ENCODE peak calls at places on chromosome 19, in four cellular contexts. Z, F, O and Q are unnamed samples.

GRCh38 chr19:2087621-2088100 is 8.5 kb downstream of the MOB3A start:
- DNase-seq in Z (peak), O (no peak), F (peak), Q (no peak)

GRCh38 chr19:50705422-50706019 is 14.1 kb downstream of the SHANK1 start:
- DNase-seq in F (no peak), O (peak), Z (peak), Q (peak)

GRCh38 chr19:30430206-30430734 is 58.1 kb downstream of the ZNF536 start:
- DNase-seq in Z (no peak), F (no peak), O (no peak), Q (no peak)

GRCh38 chr19:18225702-18226468 is at the start of gene PDE4C:
- DNase-seq in F (no peak), O (peak), Z (no peak), Q (no peak)

GRCh38 chr19:41895745-41896580 is 13.0 kb downstream of the ARHGEF1 start:
- DNase-seq in O (no peak), F (no peak), Z (no peak), Q (no peak)

GRCh38 chr19:12801466-12802266 is at the start of the genes PRDX2 and THSD8:
- DNase-seq in O (peak), Z (peak), F (peak), Q (peak)

GRCh38 chr19:51020988-51021651 is 1.6 kb upstream of the KLK10 start:
- DNase-seq in Z (peak), F (no peak), O (peak), Q (peak)

GRCh38 chr19:2333807-2334211 is 5.3 kb downstream of the SPPL2B start:
- DNase-seq in Z (no peak), O (no peak), F (no peak), Q (no peak)

GRCh38 chr19:18521692-18522123 is at the start of gene ELL:
- DNase-seq in Z (no peak), O (no peak), F (no peak), Q (no peak)

GRCh38 chr19:30373593-30373992 is 1.4 kb downstream of the ZNF536 start:
- DNase-seq in F (no peak), Z (no peak), O (no peak), Q (no peak)

GRCh38 chr19:5968431-5969373 is 9.2 kb downstream of the RANBP3 start:
- DNase-seq in O (no peak), F (no peak), Z (no peak), Q (no peak)

GRCh38 chr19:39157275-39157996 is 31.9 kb downstream of the PAK4 start:
- DNase-seq in F (no peak), O (no peak), Z (no peak), Q (peak)

GRCh38 chr19:28235606-28236125 is 977.3 kb downstream of the UQCRFS1 start:
- DNase-seq in F (no peak), O (no peak), Z (no peak), Q (no peak)

GRCh38 chr19:19316082-19316481 is 4.2 kb downstream of the SUGP1 start:
- DNase-seq in O (no peak), F (no peak), Z (no peak), Q (no peak)

GRCh38 chr19:35848919-35849505 is 3.3 kb downstream of the NPHS1 start:
- DNase-seq in Z (no peak), O (no peak), F (no peak), Q (no peak)

GRCh38 chr19:43618921-43619261 is 538 bp downstream of the ZNF428 start:
- DNase-seq in O (no peak), Z (peak), F (no peak), Q (peak)

GRCh38 chr19:2010135-2010668 is 5.3 kb downstream of the BTBD2 start:
- DNase-seq in F (no peak), Z (no peak), O (no peak), Q (no peak)

GRCh38 chr19:31332096-31332495 is 17.1 kb downstream of the TSHZ3 start:
- DNase-seq in F (no peak), O (no peak), Z (no peak), Q (no peak)

GRCh38 chr19:56291857-56292256 is 19.3 kb downstream of the EDDM13 start:
- DNase-seq in Z (no peak), O (no peak), F (no peak), Q (no peak)

GRCh38 chr19:1102407-1103106 is 1.2 kb upstream of the GPX4 start:
- DNase-seq in F (peak), O (peak), Z (no peak), Q (peak)

GRCh38 chr19:40598918-40599307 is 2.3 kb upstream of the LTBP4 start:
- DNase-seq in O (no peak), F (no peak), Z (no peak), Q (no peak)

GRCh38 chr19:40801449-40802299 is 2.7 kb downstream of the EGLN2 start:
- DNase-seq in F (no peak), O (no peak), Z (no peak), Q (no peak)

GRCh38 chr19:5665781-5666513 is 14.4 kb downstream of the MICOS13 start:
- DNase-seq in O (peak), Z (no peak), F (no peak), Q (peak)

GRCh38 chr19:42252365-42253244 is 2.3 kb downstream of the ERF start:
- DNase-seq in O (peak), F (no peak), Z (peak), Q (peak)

GRCh38 chr19:48342841-48343540 is 17.6 kb downstream of the EMP3 start:
- DNase-seq in Z (peak), F (no peak), O (no peak), Q (peak)

GRCh38 chr19:926595-927043 is 784 bp downstream of the ARID3A start:
- DNase-seq in O (peak), F (peak), Z (peak), Q (peak)

GRCh38 chr19:2049741-2050348 is 1.2 kb downstream of the MKNK2 start:
- DNase-seq in O (peak), Z (peak), F (peak), Q (peak)

GRCh38 chr19:51027126-51027806 is 850 bp upstream of the KLK11 start:
- DNase-seq in F (no peak), Z (no peak), O (no peak), Q (no peak)

GRCh38 chr19:18612051-18612771 is 459 bp upstream of the TMEM59L start:
- DNase-seq in O (no peak), Z (no peak), F (no peak), Q (no peak)

GRCh38 chr19:16594131-16594586 is 21.9 kb upstream of the SLC35E1 start:
- DNase-seq in F (peak), Z (peak), O (no peak), Q (no peak)

GRCh38 chr19:52307275-52307674 is 10.3 kb downstream of the ZNF480 start:
- DNase-seq in Z (peak), F (no peak), O (peak), Q (peak)

GRCh38 chr19:48479686-48480085 is 10.5 kb downstream of the CYTH2 start:
- DNase-seq in F (no peak), O (no peak), Z (no peak), Q (no peak)

GRCh38 chr19:39310558-39311311 is 9.9 kb downstream of the LRFN1 start:
- DNase-seq in Z (no peak), O (peak), F (no peak), Q (no peak)

GRCh38 chr19:19345232-19345631 is 24.6 kb downstream of the MAU2 start:
- DNase-seq in F (no peak), Z (no peak), O (no peak), Q (no peak)

GRCh38 chr19:17052439-17052838 is 22.8 kb downstream of the HAUS8 start:
- DNase-seq in F (peak), Z (peak), O (peak), Q (peak)

GRCh38 chr19:51138549-51138979 is 3.5 kb upstream of the SIGLEC7 start:
- DNase-seq in O (peak), Z (peak), F (peak), Q (no peak)

GRCh38 chr19:49497047-49497789 is 984 bp downstream of the RPS11 start:
- DNase-seq in O (peak), F (peak), Z (peak), Q (peak)

DNA sequence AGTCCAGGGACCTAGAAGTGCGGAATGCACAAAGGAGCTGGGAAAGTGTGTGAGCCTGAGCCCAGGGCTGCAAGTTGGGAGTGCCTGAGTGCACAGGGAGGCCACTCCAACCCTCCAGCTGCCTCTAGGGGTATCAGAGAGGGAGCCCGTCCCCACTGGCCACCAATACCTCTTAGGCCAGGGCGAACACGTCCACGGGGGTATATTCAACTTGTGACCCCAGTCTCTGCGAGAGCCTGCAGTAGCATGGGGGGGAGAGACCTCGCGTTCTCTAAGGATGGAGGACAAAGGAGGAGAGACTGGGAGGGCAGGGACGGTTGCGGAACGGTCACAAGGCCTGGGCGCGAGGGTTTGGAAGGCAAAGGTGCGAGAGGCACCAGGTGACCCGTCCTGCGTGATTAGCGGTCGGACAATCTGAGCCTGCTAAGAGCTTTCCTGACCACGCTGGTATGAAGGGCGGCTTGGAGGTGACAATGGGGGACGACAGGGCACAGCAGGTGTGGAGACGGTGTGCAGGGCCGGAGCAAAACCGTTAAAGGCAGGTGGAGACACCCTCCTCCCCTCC is 676 bp downstream of the CD320 start:
- DNase-seq in F (peak), O (no peak), Z (no peak), Q (no peak)
- TF ChIP-seq CTCF in F (no peak), O (no peak), Z (no peak), Q (no peak)

DNA sequence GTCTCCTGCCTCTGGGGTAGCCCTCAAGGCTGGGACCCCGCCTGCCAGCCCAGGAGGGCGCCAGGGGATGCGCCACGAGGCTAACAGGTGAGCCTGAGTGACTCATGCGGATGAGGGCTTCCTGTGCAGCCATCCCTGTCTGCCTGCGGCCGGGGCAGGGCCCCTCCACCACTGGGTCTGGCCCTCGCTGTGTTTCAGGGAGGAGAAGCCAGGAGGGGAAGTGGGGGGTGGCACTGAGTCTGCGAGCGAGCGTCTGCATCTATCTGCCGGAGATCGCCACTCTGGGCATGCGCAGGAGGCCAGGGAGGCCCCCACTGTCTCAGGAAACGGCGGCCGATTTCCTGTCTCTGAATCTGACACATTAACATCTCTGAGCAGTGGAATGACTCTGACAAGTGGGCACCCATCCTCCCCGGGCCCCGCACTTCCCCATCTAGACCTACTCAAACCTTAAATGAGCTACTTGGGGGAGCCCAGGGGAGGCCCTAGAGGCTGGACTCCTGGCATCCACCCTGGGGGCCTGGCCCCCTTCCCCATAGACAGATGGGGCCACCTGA is 19.7 kb downstream of the RFX1 start:
- DNase-seq in F (peak), Z (peak), O (peak), Q (peak)
- H3K4me3 ChIP-seq in F (no peak), Z (no peak), O (no peak), Q (no peak)

GRCh38 chr19:45164577-45165335 is 4.0 kb upstream of the NKPD1 start:
- DNase-seq in O (peak), Z (peak), F (peak), Q (peak)
- TF ChIP-seq CTCF in O (no peak), Z (no peak), F (no peak), Q (no peak)

GRCh38 chr19:45878043-45878794 is 7.7 kb downstream of the IRF2BP1 start:
- DNase-seq in F (peak), O (no peak), Z (no peak), Q (no peak)

GRCh38 chr19:45874620-45874966 is 10.5 kb downstream of the FOXA3 start:
- DNase-seq in O (no peak), Z (no peak), F (no peak), Q (no peak)

GRCh38 chr19:45873219-45873772 is 9.2 kb downstream of the FOXA3 start:
- DNase-seq in Z (no peak), F (no peak), O (no peak), Q (no peak)

GRCh38 chr19:45876411-45877197 is 9.3 kb downstream of the IRF2BP1 start:
- DNase-seq in O (peak), Z (no peak), F (peak), Q (no peak)

DNA sequence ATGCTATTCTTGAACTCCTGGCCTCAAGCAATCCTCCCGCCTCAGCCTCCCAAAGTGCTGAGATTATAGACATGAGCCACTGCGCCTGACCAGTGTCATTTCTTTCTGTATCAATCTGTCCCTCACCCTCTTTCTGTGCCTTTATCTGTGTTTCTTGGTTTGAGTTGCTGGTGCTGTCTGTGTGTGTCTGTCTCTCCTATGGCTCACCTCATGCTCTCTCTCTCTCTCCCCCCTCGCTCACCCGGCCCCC is 9.9 kb downstream of the IRF2BP1 start:
- DNase-seq in F (no peak), Z (no peak), O (no peak), Q (no peak)
- H3K4me3 ChIP-seq in F (no peak), Z (no peak), O (no peak), Q (no peak)

DNA sequence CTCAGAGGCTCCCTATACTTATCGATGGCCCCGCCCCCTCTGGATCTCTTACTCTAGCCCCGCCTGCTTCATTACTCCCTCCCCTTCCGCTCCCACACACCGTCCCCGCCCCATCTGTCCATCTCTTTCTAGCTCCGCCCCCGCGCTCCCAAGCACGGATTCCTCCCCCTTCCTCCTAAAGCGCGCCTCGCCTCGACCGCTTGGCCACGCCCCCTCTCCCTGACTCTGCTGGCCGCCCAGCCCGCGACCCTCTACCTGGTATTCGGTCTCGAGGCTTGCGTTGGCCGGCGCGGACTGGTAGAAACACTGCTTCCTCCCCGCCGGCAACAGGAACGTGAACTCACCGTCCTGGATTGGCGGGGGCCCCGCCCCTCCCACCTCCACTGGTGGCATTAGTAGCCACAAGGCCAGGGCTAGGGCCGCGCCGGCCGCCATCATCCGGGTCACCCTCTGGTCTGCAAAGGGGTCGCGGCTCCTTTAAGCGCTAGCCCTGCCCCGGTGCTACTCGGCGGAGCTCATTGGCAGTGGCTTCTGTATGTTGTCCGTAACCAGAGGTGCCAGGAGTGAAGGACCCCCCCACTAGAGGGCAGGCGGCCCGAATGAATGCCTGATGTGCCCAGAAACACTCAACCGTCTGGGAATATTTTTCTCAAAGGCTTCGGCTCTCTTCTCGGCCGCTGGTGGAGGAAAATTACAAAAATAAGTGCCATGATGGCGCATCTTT is at the start of gene TMED1:
- DNase-seq in F (peak), Z (peak), O (peak), Q (peak)
- TF ChIP-seq CTCF in F (peak), Z (no peak), O (peak), Q (no peak)

DNA sequence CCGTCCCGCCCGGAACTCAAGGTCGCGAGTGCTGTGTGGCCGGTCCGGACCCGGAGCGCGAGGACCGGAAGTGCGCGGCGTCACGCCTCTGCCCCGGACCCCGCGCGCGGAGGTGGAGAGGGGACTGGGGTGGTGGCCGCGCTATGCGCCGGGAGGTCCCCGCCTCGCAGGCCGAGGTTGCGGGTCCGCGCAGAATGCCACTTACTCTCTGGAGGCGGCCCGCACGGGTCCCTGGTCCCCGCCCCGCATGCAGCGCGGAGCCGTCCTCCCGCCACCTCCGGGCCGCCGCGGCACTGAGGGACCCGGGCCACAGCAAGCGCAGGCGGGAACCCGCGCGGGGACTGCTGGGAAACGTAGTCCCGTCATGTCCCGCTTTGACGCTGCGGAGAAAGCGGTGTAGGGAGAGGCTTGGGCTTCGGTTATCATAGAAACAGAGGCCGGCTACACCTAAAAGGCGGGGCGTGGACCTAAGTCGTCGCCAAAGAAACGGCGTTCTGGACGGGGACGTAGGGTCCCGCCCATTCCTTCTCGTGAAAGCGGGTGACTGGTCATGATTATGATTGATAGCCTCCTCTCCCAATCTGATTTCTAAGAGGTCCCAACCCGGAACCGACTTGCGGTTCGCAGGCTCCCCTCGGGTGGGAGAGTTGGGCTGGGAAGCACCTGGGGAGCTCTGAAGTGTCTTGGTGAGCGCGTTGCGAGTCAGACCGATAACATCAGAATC is at the start of gene ZNF837:
- DNase-seq in Z (peak), O (peak), F (peak), Q (peak)
- H3K4me3 ChIP-seq in Z (peak), O (peak), F (peak), Q (peak)

DNA sequence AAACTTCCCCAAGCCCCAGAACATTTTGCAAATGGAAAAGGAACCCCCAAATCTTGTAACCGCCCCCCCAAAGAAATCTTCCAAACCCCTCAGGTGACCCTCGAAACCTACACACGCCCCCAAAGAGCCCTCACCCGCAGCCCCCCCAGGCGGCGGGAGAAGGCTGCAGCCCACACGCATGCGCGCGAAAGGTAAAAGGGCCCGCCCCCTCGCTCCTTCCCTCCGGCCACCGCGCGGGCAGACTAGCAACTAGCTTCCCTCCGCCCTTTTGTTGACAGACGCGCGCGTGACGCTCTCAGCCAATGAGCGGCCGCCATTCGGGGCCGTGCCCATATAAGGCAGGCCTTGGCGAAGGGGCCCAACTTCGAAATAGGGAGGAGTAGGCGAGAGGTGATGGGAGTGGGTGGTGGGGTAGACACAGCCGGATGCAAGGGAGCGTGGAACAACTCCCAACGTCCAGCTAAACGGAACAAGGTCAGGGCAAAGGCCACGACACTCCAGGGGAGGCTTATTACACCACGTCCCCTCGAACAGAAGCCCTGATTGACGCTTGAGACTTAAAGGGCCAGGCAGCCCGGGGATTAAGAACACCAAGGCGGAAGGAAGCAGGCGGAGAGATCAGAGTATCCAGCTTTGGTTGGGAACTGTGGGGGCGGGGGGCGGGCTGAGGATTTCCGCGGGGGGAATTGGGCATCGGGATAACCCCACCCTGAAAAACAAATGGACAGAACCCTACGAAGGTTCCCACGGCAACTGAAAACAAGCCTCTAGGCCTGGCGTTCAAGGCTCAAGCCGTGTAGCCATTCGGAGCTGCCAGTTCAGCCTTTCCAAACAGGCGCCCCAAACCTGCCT is 13.3 kb downstream of the FBXO46 start:
- DNase-seq in O (peak), F (peak), Z (peak), Q (peak)
- TF ChIP-seq CTCF in O (peak), F (no peak), Z (no peak), Q (no peak)

GRCh38 chr19:23393121-23393520 is 2.1 kb downstream of the ZNF91 start:
- DNase-seq in Z (no peak), F (no peak), O (peak), Q (no peak)
- H3K4me3 ChIP-seq in Z (no peak), F (no peak), O (no peak), Q (no peak)